ENCODE peak calls at places on chromosomes 16 and 17, in four cellular contexts. One of them, this sample, is unnamed.
A peak's percentile ranks its signal among the peaks of the same experiment; 100 is the strongest.

GRCh38 chr17:60372790-60373483 is 19.0 kb downstream of the USP32 start:
- DNase-seq in ELR: peak; percentile 95
- DNase-seq in dermis microvascular lymphatic vessel endothelial cell: no peak
- DNase-seq in amygdala: no peak
- DNase-seq in this sample: no peak

GRCh38 chr16:77993111-77993571 is 29.2 kb upstream of the CLEC3A start:
- DNase-seq in dermis microvascular lymphatic vessel endothelial cell: no peak
- DNase-seq in ELR: no peak
- DNase-seq in amygdala: no peak
- DNase-seq in this sample: no peak

GRCh38 chr17:29138184-29138955 is 41.8 kb downstream of the MYO18A start:
- DNase-seq in dermis microvascular lymphatic vessel endothelial cell: no peak
- DNase-seq in amygdala: no peak
- DNase-seq in ELR: peak; percentile 82
- DNase-seq in this sample: no peak

GRCh38 chr17:35129973-35130351 is 8.5 kb downstream of the FNDC8 start:
- DNase-seq in amygdala: no peak
- DNase-seq in dermis microvascular lymphatic vessel endothelial cell: no peak
- DNase-seq in ELR: peak; percentile 47
- DNase-seq in this sample: no peak

GRCh38 chr17:4329838-4330237 is 36.6 kb downstream of the UBE2G1 start:
- DNase-seq in amygdala: no peak
- DNase-seq in dermis microvascular lymphatic vessel endothelial cell: no peak
- DNase-seq in ELR: peak; percentile 99
- DNase-seq in this sample: no peak

GRCh38 chr17:82388223-82388921 is 16.8 kb downstream of the UTS2R start:
- DNase-seq in ELR: peak; percentile 19
- DNase-seq in amygdala: no peak
- DNase-seq in dermis microvascular lymphatic vessel endothelial cell: no peak
- DNase-seq in this sample: no peak

GRCh38 chr16:35792516-35793285 is 2333.3 kb downstream of the TP53TG3F start:
- DNase-seq in ELR: no peak
- DNase-seq in amygdala: no peak
- DNase-seq in dermis microvascular lymphatic vessel endothelial cell: no peak
- DNase-seq in this sample: no peak

GRCh38 chr16:12185563-12185962 is 209.0 kb downstream of the SNX29 start:
- DNase-seq in amygdala: no peak
- DNase-seq in ELR: no peak
- DNase-seq in dermis microvascular lymphatic vessel endothelial cell: no peak
- DNase-seq in this sample: no peak

GRCh38 chr17:42586514-42587230 is 9.1 kb upstream of the PSMC3IP start:
- DNase-seq in ELR: no peak
- DNase-seq in amygdala: no peak
- DNase-seq in dermis microvascular lymphatic vessel endothelial cell: no peak
- DNase-seq in this sample: no peak

GRCh38 chr17:38898291-38898679 is 27.1 kb upstream of the LASP1NB start:
- DNase-seq in ELR: no peak
- DNase-seq in amygdala: no peak
- DNase-seq in dermis microvascular lymphatic vessel endothelial cell: no peak
- DNase-seq in this sample: no peak

GRCh38 chr17:45702666-45703266 is 81.4 kb upstream of the CRHR1 start:
- DNase-seq in dermis microvascular lymphatic vessel endothelial cell: no peak
- DNase-seq in amygdala: no peak
- DNase-seq in ELR: peak; percentile 32
- DNase-seq in this sample: no peak

This sample was measured in pulmonary artery endothelial cell.